ENCODE peak calls at places on chromosome 1, in nine cellular contexts. Z is neural progenitor cell, P is GM23248, Y is HCT116, D is OCI-LY7, Q is GM23338, W is SK-N-SH, B is hepatocyte, U is PC-3. C is an unnamed sample.
A peak's percentile ranks its signal among the peaks of the same experiment; 100 is the strongest.

GRCh38 chr1:197557302-197557701 is 218.0 kb downstream of the DENND1B start:
- DNase-seq in Z (no peak), P (peak; percentile 31), Y (no peak), D (no peak), Q (no peak), W (no peak), B (no peak), U (peak; percentile 75), C (no peak)

GRCh38 chr1:23693599-23693998 is 2.0 kb downstream of the RPL11 start:
- DNase-seq in Z (no peak), P (no peak), Y (no peak), D (no peak), Q (no peak), W (no peak), B (no peak), U (no peak), C (no peak)

GRCh38 chr1:43277116-43277876 is 7.5 kb downstream of the TMEM125 start:
- DNase-seq in Z (no peak), P (no peak), Y (no peak), D (no peak), Q (no peak), W (no peak), B (no peak), U (no peak), C (no peak)

GRCh38 chr1:151255381-151255780 is 847 bp downstream of the PSMD4 start:
- DNase-seq in Z (peak; percentile 8), P (peak; percentile 51), Y (no peak), D (peak; percentile 36), Q (no peak), W (peak; percentile 9), B (no peak), U (peak; percentile 24), C (peak; percentile 42)

GRCh38 chr1:20727746-20728316 is 4.7 kb downstream of the SH2D5 start:
- DNase-seq in Z (peak; percentile 58), P (no peak), Y (no peak), D (peak; percentile 23), Q (peak; percentile 83), W (peak; percentile 57), B (no peak), U (no peak), C (no peak)

GRCh38 chr1:228802386-228803221 is 67.3 kb downstream of the RHOU start:
- DNase-seq in Z (no peak), P (peak; percentile 11), Y (no peak), D (no peak), Q (no peak), W (no peak), B (peak; percentile 59), U (no peak), C (no peak)

GRCh38 chr1:115654663-115655306 is 13.0 kb downstream of the VANGL1 start:
- DNase-seq in Z (no peak), P (no peak), Y (no peak), D (no peak), Q (peak; percentile 51), W (no peak), B (no peak), U (no peak), C (no peak)

GRCh38 chr1:48182441-48182840 is 40.1 kb upstream of the SLC5A9 start:
- DNase-seq in Z (no peak), P (no peak), Y (no peak), D (peak; percentile 22), Q (no peak), W (no peak), B (no peak), U (no peak), C (no peak)

DNA sequence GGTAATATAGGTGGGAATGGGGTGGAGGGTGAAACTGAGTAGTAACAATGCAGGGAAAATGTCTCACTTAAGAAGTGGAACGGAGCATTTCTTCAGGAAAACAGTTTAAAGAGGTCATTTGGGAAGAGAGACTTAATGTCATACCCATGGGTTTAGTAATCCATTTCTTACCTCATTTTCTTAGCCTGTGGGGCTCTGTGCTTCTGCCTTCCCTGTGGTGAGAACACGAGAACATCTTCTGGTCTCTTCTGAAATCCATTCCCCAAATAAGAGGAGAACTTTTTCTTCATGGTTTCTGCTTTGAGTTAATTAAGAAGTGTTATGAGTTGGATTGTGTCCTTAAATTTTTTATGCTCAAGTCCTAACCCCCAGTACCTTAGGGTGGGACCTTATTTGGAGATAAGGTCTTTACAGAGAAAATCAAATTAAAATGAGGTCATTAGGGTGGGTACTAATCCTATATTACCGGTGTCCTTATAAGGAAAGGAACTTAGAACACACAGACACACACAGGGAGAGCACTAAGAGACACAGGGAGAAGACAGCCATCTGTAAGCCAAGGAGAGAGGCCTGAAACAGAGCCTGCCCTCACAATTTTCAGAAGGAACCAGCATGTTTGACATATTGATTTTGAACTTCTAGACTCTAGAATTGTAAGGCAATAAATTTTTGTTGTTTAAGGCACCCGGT is 5.4 kb downstream of the CCDC190 start:
- DNase-seq in Z (no peak), P (peak; percentile 80), Y (no peak), D (no peak), Q (no peak), W (no peak), B (no peak), U (peak; percentile 33), C (no peak)
- TF ChIP-seq EZH2phosphoT487 in Z (no peak), P (no peak), Y (no peak), D (no peak), Q (no peak), W (no peak), B (no peak), U (no peak), C (no peak)

GRCh38 chr1:44617703-44618029 is 56.6 kb downstream of the TMEM53 start:
- DNase-seq in Z (no peak), P (no peak), Y (no peak), D (no peak), Q (no peak), W (no peak), B (no peak), U (no peak), C (no peak)
- H3K4me3 ChIP-seq in Z (peak overlapping the region; percentile 46), P (peak overlapping the region; percentile 78), Y (no peak overlapping the region), D (no peak overlapping the region), Q (peak overlapping the region; percentile 77), W (no peak overlapping the region), B (no peak overlapping the region), U (no peak overlapping the region), C (no peak overlapping the region)

GRCh38 chr1:6248161-6248776 is 4.3 kb downstream of the HES3 start:
- DNase-seq in Z (no peak), P (no peak), Y (no peak), D (no peak), Q (no peak), W (no peak), B (no peak), U (no peak), C (no peak)

GRCh38 chr1:6249732-6250689 is 6.0 kb downstream of the HES3 start:
- DNase-seq in Z (peak; percentile 74), P (no peak), Y (no peak), D (no peak), Q (peak; percentile 71), W (no peak), B (peak; percentile 42), U (no peak), C (no peak)

GRCh38 chr1:6247651-6248050 is 3.7 kb downstream of the HES3 start:
- DNase-seq in Z (no peak), P (no peak), Y (no peak), D (no peak), Q (no peak), W (no peak), B (no peak), U (no peak), C (no peak)

GRCh38 chr1:6251233-6251632 is 7.3 kb downstream of the HES3 start:
- DNase-seq in Z (no peak), P (no peak), Y (no peak), D (no peak), Q (no peak), W (no peak), B (no peak), U (no peak), C (no peak)

DNA sequence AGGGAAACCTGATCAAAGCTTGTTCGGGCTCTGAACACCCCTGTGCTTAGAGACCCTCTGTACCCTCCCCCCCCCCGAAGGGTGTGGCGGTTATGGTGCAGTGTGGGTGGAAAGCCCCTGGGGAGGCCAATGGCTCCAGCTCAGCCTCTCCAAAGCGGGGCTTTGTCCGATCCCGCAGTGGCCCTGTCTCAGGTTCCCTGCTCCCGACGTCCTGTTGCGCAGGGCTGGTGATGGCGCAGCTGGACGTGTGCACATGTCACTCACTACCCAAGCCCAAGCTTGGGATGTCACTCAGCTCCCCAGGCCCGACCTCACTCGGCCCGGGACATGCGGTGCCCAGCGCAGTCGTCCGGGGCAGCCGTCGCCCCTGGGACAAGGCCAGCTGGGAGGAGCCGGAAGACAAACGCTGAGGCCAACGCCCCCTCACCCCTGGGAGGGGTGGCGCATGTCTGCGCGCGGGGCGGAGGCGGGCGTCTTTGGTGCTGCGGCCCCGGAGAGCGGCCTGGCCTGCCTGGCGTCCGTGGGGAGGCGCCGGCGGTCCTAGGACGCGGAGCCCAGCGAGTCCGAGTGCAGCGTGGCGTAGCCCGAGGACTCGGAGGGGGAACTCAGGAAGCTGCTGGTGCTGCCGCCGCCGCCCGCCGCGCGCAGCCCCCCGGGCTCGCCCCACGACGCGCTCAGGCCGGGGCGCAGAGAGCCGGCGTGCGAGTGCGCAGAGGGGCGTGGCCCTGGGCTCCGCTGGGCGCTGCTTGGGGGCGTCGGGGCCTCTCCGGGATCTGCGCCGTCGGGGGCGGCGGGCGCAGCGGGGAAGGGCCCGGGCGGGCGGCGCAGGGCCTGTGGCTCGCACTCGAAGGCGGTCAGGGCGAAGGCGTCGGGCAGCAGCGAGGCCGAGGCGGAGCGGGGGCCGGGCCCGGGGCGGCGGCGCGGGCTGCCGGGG is 5.1 kb downstream of the HES3 start:
- DNase-seq in Z (peak; percentile 77), P (peak; percentile 52), Y (peak; percentile 41), D (no peak), Q (peak; percentile 60), W (no peak), B (peak; percentile 51), U (no peak), C (no peak)
- TF ChIP-seq EZH2phosphoT487 in Z (no peak), P (no peak), Y (no peak), D (no peak), Q (no peak), W (no peak), B (no peak), U (no peak), C (no peak)

GRCh38 chr1:7962636-7963377 is 1.3 kb downstream of the PARK7 start:
- DNase-seq in Z (no peak), P (peak; percentile 37), Y (no peak), D (no peak), Q (no peak), W (no peak), B (no peak), U (no peak), C (no peak)

GRCh38 chr1:7960165-7960564 is 1.3 kb upstream of the PARK7 start:
- DNase-seq in Z (no peak), P (no peak), Y (no peak), D (no peak), Q (no peak), W (no peak), B (no peak), U (no peak), C (no peak)

GRCh38 chr1:7960867-7961198 is 678 bp upstream of the PARK7 start:
- DNase-seq in Z (no peak), P (no peak), Y (no peak), D (no peak), Q (no peak), W (no peak), B (no peak), U (no peak), C (no peak)

GRCh38 chr1:7961199-7962010 is at the start of gene PARK7:
- DNase-seq in Z (peak; percentile 100), P (peak; percentile 99), Y (peak; percentile 97), D (peak; percentile 99), Q (peak; percentile 99), W (peak; percentile 99), B (peak; percentile 99), U (peak; percentile 99), C (peak; percentile 99)

DNA sequence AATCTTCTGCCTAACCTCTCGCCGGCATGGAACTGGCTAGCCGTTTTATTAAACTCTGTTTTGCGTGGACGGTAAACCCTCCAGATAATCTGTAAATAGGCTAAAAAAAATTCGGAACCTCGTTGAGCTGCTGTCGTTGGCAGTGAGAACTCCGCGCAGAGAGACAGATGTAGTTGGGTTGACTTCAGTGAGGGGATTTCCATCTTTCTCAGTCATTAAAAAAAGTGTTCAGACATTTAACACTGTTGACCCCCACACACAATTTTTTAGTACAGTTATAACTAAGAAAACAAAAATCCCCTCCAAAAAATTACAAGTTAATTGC is 462 bp downstream of the PARK7 start:
- DNase-seq in Z (no peak), P (no peak), Y (no peak), D (no peak), Q (no peak), W (peak; percentile 33), B (no peak), U (no peak), C (no peak)
- H3K4me3 ChIP-seq in Z (peak overlapping the region; percentile 87), P (peak overlapping the region; percentile 97), Y (peak overlapping the region; percentile 69), D (peak overlapping the region; percentile 84), Q (peak overlapping the region; percentile 92), W (peak overlapping the region; percentile 72), B (peak overlapping the region; percentile 46), U (peak overlapping the region; percentile 91), C (peak overlapping the region; percentile 63)